ENCODE peak calls at places on chromosome 18, in six cellular contexts. I is H1, X is neuronal stem cell, A is H9, V is mesendoderm, L is IMR-90. G is an unnamed sample.

GRCh38 chr18:42360716-42361115 is 405.7 kb downstream of the PIK3C3 start:
- DNase-seq in I (no peak), X (no peak), L (no peak), A (no peak), V (no peak), G (no peak)

GRCh38 chr18:13418013-13418710 is 199.6 kb downstream of the LDLRAD4 start:
- DNase-seq in V (no peak), L (no peak), X (no peak), A (no peak), I (no peak), G (no peak)

GRCh38 chr18:63320041-63320689 is 596 bp upstream of the BCL2 start:
- DNase-seq in A (peak; percentile 77), V (peak; percentile 83), L (peak; percentile 75), X (no peak), I (peak; percentile 63), G (peak; percentile 80)

GRCh38 chr18:38464024-38464423 is 898.4 kb upstream of the CELF4 start:
- DNase-seq in L (no peak), A (no peak), V (no peak), I (no peak), X (no peak), G (no peak)

GRCh38 chr18:10320201-10320600 is 134.2 kb upstream of the APCDD1 start:
- DNase-seq in I (no peak), A (no peak), V (no peak), L (no peak), X (no peak), G (peak; percentile 84)

GRCh38 chr18:25974630-25975077 is 115.8 kb downstream of the SS18 start:
- DNase-seq in V (peak; percentile 52), L (no peak), X (no peak), A (no peak), I (no peak), G (no peak)

GRCh38 chr18:72180689-72181088 is 363.5 kb downstream of the CBLN2 start:
- DNase-seq in I (no peak), V (no peak), L (no peak), A (no peak), X (no peak), G (no peak)

GRCh38 chr18:10008006-10008647 is 94.3 kb downstream of the VAPA start:
- DNase-seq in I (no peak), L (no peak), A (no peak), V (no peak), X (no peak), G (no peak)

GRCh38 chr18:60910534-60910933 is 422.7 kb upstream of the CDH20 start:
- DNase-seq in A (no peak), L (no peak), V (no peak), X (no peak), I (no peak), G (no peak)

GRCh38 chr18:63365909-63366269 is 1.1 kb downstream of the KDSR start:
- DNase-seq in I (no peak), X (peak; percentile 1), L (peak; percentile 6), A (no peak), V (no peak), G (no peak)

DNA sequence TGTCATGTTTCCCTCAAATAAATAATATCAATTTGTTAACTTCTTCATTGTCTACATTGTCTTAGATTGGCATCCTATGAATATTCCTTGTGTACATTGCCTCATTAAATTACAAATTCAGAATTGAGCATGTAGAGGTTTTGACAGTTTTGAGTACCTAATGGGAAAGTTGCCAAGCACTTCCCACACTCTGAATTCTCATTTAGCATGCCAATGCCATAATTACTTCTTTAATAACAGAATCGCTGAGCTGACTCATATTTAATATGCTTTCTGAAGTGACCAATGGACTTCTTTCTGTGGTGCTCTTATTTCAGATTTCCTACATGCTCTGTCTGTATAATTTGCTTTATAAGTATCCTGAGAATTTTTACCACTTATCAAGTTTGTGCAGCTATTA is 114.4 kb upstream of the NOL4 start:
- DNase-seq in A (no peak), I (no peak), X (no peak), V (no peak), L (no peak), G (no peak)
- H3K27ac ChIP-seq in A (no peak overlapping the region), I (no peak overlapping the region), X (no peak overlapping the region), V (no peak overlapping the region), L (no peak overlapping the region), G (no peak overlapping the region)

GRCh38 chr18:49731860-49732311 is 81.4 kb downstream of the ACAA2 start:
- DNase-seq in I (no peak), L (no peak), X (no peak), V (peak; percentile 35), A (no peak), G (peak; percentile 90)
- H2AK5ac ChIP-seq in I (no peak overlapping the region), L (no peak overlapping the region), X (no peak overlapping the region), V (no peak overlapping the region), A (no peak overlapping the region), G (no peak overlapping the region)

GRCh38 chr18:68406761-68407160 is 308.1 kb downstream of the TMX3 start:
- DNase-seq in X (no peak), I (no peak), A (no peak), V (no peak), L (no peak), G (no peak)
- H3K27ac ChIP-seq in X (no peak overlapping the region), I (no peak overlapping the region), A (no peak overlapping the region), V (no peak overlapping the region), L (no peak overlapping the region), G (no peak overlapping the region)

DNA sequence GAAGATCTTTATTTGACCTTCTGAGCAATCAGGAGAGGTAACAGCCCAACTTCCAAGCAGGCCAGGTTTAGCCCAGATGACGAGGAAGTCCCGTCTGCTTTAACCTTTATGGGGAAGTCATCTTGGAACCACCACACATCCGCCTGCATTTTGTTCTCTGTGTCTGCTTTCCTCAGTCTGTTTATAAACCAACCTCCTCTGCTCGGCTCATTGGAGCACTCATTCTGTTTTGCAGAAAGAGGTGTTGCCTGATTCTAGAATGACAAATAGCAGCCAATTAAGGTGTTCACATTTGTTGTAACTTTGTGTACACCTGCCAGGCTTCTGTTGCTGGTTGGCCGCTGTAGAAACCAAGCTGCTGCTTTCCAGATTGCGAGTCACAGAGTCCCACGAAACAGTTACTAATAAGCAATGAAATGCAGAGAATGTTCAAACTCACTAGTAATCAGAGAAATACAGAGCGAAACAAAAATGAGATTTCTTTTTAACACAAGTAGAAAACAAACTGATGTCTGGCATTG is 64.2 kb downstream of the MBP start:
- DNase-seq in L (peak; percentile 75), A (no peak), X (no peak), V (no peak), I (no peak), G (no peak)
- H2AK5ac ChIP-seq in L (peak overlapping the region; percentile 96), A (no peak overlapping the region), X (no peak overlapping the region), V (no peak overlapping the region), I (no peak overlapping the region), G (no peak overlapping the region)

DNA sequence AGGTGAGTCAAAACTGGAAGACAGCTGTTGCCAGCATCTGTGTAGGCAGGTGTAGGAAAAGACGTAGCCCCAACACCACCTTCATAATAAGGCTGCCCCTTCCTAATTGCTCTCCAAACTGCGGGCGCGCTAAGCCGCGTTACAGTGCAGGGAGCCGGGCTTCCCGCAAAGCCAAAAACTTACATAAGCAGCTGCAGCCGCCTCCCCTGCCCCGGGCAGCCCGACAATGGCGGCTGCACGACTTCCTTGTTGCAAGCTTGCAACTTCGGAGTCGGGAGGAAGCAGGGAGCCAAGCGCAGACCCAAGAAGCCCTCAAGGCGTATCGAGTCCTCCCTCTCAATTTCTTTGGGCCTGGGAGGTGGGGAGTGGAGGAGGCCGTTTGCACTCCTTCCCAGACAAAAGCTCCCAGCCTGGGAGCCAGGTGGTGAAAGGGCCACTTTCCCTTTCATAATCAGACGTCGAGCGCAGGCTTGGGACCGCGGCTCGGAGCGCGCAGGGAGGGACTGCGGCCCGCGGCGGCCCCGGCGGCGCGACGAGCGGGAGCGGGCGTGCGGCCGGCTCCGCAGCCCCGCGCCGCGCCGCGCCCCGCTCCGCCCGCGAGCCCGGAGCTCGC is 802 bp downstream of the ZBTB14 start:
- DNase-seq in I (peak; percentile 67), A (peak; percentile 65), V (peak; percentile 85), X (peak; percentile 54), L (peak; percentile 51), G (peak; percentile 75)
- H3K27ac ChIP-seq in I (peak overlapping the region; percentile 93), A (peak overlapping the region; percentile 7), V (peak overlapping the region; percentile 88), X (peak overlapping the region; percentile 89), L (peak overlapping the region; percentile 86), G (peak overlapping the region; percentile 89)